ENCODE peak calls at places on chromosome 20, in ten cellular contexts. One of them, this sample, is unnamed.

GRCh38 chr20:47973519-47974233 is 188.4 kb upstream of the SULF2 start:
- DNase-seq in prostate gland: no peak
- DNase-seq in left ventricle myocardium superior: no peak
- DNase-seq in ureter: no peak
- DNase-seq in left lobe of liver: no peak
- DNase-seq in smooth muscle cell of the brain vasculature: no peak
- DNase-seq in HFFc6: no peak
- DNase-seq in left colon: no peak
- DNase-seq in left cardiac atrium: peak; percentile 52
- DNase-seq in AG10803: no peak
- DNase-seq in this sample: no peak

GRCh38 chr20:22984611-22985010 is 50.5 kb upstream of the SSTR4 start:
- DNase-seq in prostate gland: no peak
- DNase-seq in left ventricle myocardium superior: peak; percentile 34
- DNase-seq in ureter: no peak
- DNase-seq in left lobe of liver: no peak
- DNase-seq in smooth muscle cell of the brain vasculature: no peak
- DNase-seq in HFFc6: no peak
- DNase-seq in left colon: no peak
- DNase-seq in left cardiac atrium: no peak
- DNase-seq in AG10803: no peak
- DNase-seq in this sample: no peak

GRCh38 chr20:8145246-8145639 is 13.2 kb downstream of the PLCB1 start:
- DNase-seq in prostate gland: no peak
- DNase-seq in left ventricle myocardium superior: no peak
- DNase-seq in ureter: no peak
- DNase-seq in left lobe of liver: no peak
- DNase-seq in smooth muscle cell of the brain vasculature: no peak
- DNase-seq in HFFc6: no peak
- DNase-seq in left colon: no peak
- DNase-seq in left cardiac atrium: no peak
- DNase-seq in AG10803: no peak
- DNase-seq in this sample: no peak

GRCh38 chr20:37389844-37390275 is 43.9 kb downstream of the SRC start:
- DNase-seq in prostate gland: no peak
- DNase-seq in left ventricle myocardium superior: no peak
- DNase-seq in ureter: no peak
- DNase-seq in left lobe of liver: no peak
- DNase-seq in smooth muscle cell of the brain vasculature: no peak
- DNase-seq in HFFc6: no peak
- DNase-seq in left colon: no peak
- DNase-seq in left cardiac atrium: no peak
- DNase-seq in AG10803: no peak
- DNase-seq in this sample: no peak

GRCh38 chr20:50195524-50196120 is 5.0 kb downstream of the CEBPB start:
- DNase-seq in prostate gland: no peak
- DNase-seq in left ventricle myocardium superior: no peak
- DNase-seq in ureter: no peak
- DNase-seq in left lobe of liver: no peak
- DNase-seq in smooth muscle cell of the brain vasculature: no peak
- DNase-seq in HFFc6: no peak
- DNase-seq in left colon: no peak
- DNase-seq in left cardiac atrium: no peak
- DNase-seq in AG10803: no peak
- DNase-seq in this sample: no peak

GRCh38 chr20:18645851-18646250 is 58.0 kb downstream of the DTD1 start:
- DNase-seq in prostate gland: no peak
- DNase-seq in left ventricle myocardium superior: no peak
- DNase-seq in ureter: no peak
- DNase-seq in left lobe of liver: no peak
- DNase-seq in smooth muscle cell of the brain vasculature: no peak
- DNase-seq in HFFc6: no peak
- DNase-seq in left colon: no peak
- DNase-seq in left cardiac atrium: no peak
- DNase-seq in AG10803: peak; percentile 17
- DNase-seq in this sample: no peak

GRCh38 chr20:63672666-63673065 is 14.6 kb downstream of the RTEL1 start:
- DNase-seq in prostate gland: no peak
- DNase-seq in left ventricle myocardium superior: no peak
- DNase-seq in ureter: no peak
- DNase-seq in left lobe of liver: no peak
- DNase-seq in smooth muscle cell of the brain vasculature: no peak
- DNase-seq in HFFc6: no peak
- DNase-seq in left colon: no peak
- DNase-seq in left cardiac atrium: no peak
- DNase-seq in AG10803: no peak
- DNase-seq in this sample: no peak

GRCh38 chr20:64055893-64056638 is 6.6 kb upstream of the SOX18 start:
- DNase-seq in prostate gland: no peak
- DNase-seq in left ventricle myocardium superior: peak; percentile 76
- DNase-seq in ureter: no peak
- DNase-seq in left lobe of liver: no peak
- DNase-seq in smooth muscle cell of the brain vasculature: no peak
- DNase-seq in HFFc6: no peak
- DNase-seq in left colon: no peak
- DNase-seq in left cardiac atrium: peak; percentile 85
- DNase-seq in AG10803: no peak
- DNase-seq in this sample: no peak

GRCh38 chr20:32168184-32168910 is 39.2 kb downstream of the PLAGL2 start:
- DNase-seq in prostate gland: no peak
- DNase-seq in left ventricle myocardium superior: no peak
- DNase-seq in ureter: no peak
- DNase-seq in left lobe of liver: no peak
- DNase-seq in smooth muscle cell of the brain vasculature: no peak
- DNase-seq in HFFc6: peak; percentile 3
- DNase-seq in left colon: no peak
- DNase-seq in left cardiac atrium: no peak
- DNase-seq in AG10803: peak; percentile 9
- DNase-seq in this sample: no peak

GRCh38 chr20:57384953-57385761 is 6.0 kb upstream of the RBM38 start:
- DNase-seq in prostate gland: no peak
- DNase-seq in left ventricle myocardium superior: no peak
- DNase-seq in ureter: peak; percentile 39
- DNase-seq in left lobe of liver: no peak
- DNase-seq in smooth muscle cell of the brain vasculature: no peak
- DNase-seq in HFFc6: no peak
- DNase-seq in left colon: no peak
- DNase-seq in left cardiac atrium: no peak
- DNase-seq in AG10803: no peak
- DNase-seq in this sample: no peak

GRCh38 chr20:50608750-50609104 is 82.6 kb downstream of the RIPOR3 start:
- DNase-seq in prostate gland: no peak
- DNase-seq in left ventricle myocardium superior: no peak
- DNase-seq in ureter: no peak
- DNase-seq in left lobe of liver: no peak
- DNase-seq in smooth muscle cell of the brain vasculature: no peak
- DNase-seq in HFFc6: no peak
- DNase-seq in left colon: no peak
- DNase-seq in left cardiac atrium: no peak
- DNase-seq in AG10803: no peak
- DNase-seq in this sample: no peak

GRCh38 chr20:31485450-31486339 is 10.6 kb downstream of the REM1 start:
- DNase-seq in prostate gland: no peak
- DNase-seq in left ventricle myocardium superior: peak; percentile 79
- DNase-seq in ureter: peak; percentile 78
- DNase-seq in left lobe of liver: peak; percentile 55
- DNase-seq in smooth muscle cell of the brain vasculature: no peak
- DNase-seq in HFFc6: no peak
- DNase-seq in left colon: peak; percentile 37
- DNase-seq in left cardiac atrium: peak; percentile 84
- DNase-seq in AG10803: peak; percentile 26
- DNase-seq in this sample: no peak

GRCh38 chr20:38894091-38894847 is 31.9 kb upstream of the FAM83D start:
- DNase-seq in prostate gland: no peak
- DNase-seq in left ventricle myocardium superior: peak; percentile 66
- DNase-seq in ureter: no peak
- DNase-seq in left lobe of liver: no peak
- DNase-seq in smooth muscle cell of the brain vasculature: no peak
- DNase-seq in HFFc6: no peak
- DNase-seq in left colon: no peak
- DNase-seq in left cardiac atrium: no peak
- DNase-seq in AG10803: no peak
- DNase-seq in this sample: no peak

GRCh38 chr20:251352-251751 is 6.2 kb upstream of the DEFB132 start:
- DNase-seq in prostate gland: no peak
- DNase-seq in left ventricle myocardium superior: no peak
- DNase-seq in ureter: no peak
- DNase-seq in left lobe of liver: no peak
- DNase-seq in smooth muscle cell of the brain vasculature: no peak
- DNase-seq in HFFc6: no peak
- DNase-seq in left colon: no peak
- DNase-seq in left cardiac atrium: no peak
- DNase-seq in AG10803: no peak
- DNase-seq in this sample: no peak

GRCh38 chr20:51311636-51312479 is 230.7 kb downstream of the NFATC2 start:
- DNase-seq in prostate gland: peak; percentile 44
- DNase-seq in left ventricle myocardium superior: no peak
- DNase-seq in ureter: no peak
- DNase-seq in left lobe of liver: no peak
- DNase-seq in smooth muscle cell of the brain vasculature: no peak
- DNase-seq in HFFc6: no peak
- DNase-seq in left colon: no peak
- DNase-seq in left cardiac atrium: no peak
- DNase-seq in AG10803: no peak
- DNase-seq in this sample: no peak

GRCh38 chr20:59670786-59671492 is 66.6 kb downstream of the PHACTR3 start:
- DNase-seq in prostate gland: no peak
- DNase-seq in left ventricle myocardium superior: no peak
- DNase-seq in ureter: no peak
- DNase-seq in left lobe of liver: peak; percentile 12
- DNase-seq in smooth muscle cell of the brain vasculature: no peak
- DNase-seq in HFFc6: no peak
- DNase-seq in left colon: no peak
- DNase-seq in left cardiac atrium: no peak
- DNase-seq in AG10803: no peak
- DNase-seq in this sample: peak; percentile 75

GRCh38 chr20:48983423-48984400 is 62.2 kb downstream of the ARFGEF2 start:
- DNase-seq in prostate gland: no peak
- DNase-seq in left ventricle myocardium superior: peak; percentile 35
- DNase-seq in ureter: peak; percentile 56
- DNase-seq in left lobe of liver: no peak
- DNase-seq in smooth muscle cell of the brain vasculature: no peak
- DNase-seq in HFFc6: peak; percentile 91
- DNase-seq in left colon: no peak
- DNase-seq in left cardiac atrium: peak; percentile 37
- DNase-seq in AG10803: peak; percentile 63
- DNase-seq in this sample: no peak

GRCh38 chr20:37627060-37627766 is 66.6 kb upstream of the CTNNBL1 start:
- DNase-seq in prostate gland: peak; percentile 13
- DNase-seq in left ventricle myocardium superior: peak; percentile 68
- DNase-seq in ureter: no peak
- DNase-seq in left lobe of liver: peak; percentile 49
- DNase-seq in smooth muscle cell of the brain vasculature: peak; percentile 6
- DNase-seq in HFFc6: peak; percentile 21
- DNase-seq in left colon: peak; percentile 45
- DNase-seq in left cardiac atrium: peak; percentile 64
- DNase-seq in AG10803: peak; percentile 35
- DNase-seq in this sample: no peak

GRCh38 chr20:53803492-53804155 is 210.0 kb upstream of the ZNF217 start:
- DNase-seq in prostate gland: no peak
- DNase-seq in left ventricle myocardium superior: no peak
- DNase-seq in ureter: peak; percentile 6
- DNase-seq in left lobe of liver: no peak
- DNase-seq in smooth muscle cell of the brain vasculature: no peak
- DNase-seq in HFFc6: no peak
- DNase-seq in left colon: no peak
- DNase-seq in left cardiac atrium: no peak
- DNase-seq in AG10803: no peak
- DNase-seq in this sample: no peak

GRCh38 chr20:7333846-7334245 is 566.4 kb downstream of the BMP2 start:
- DNase-seq in prostate gland: no peak
- DNase-seq in left ventricle myocardium superior: no peak
- DNase-seq in ureter: no peak
- DNase-seq in left lobe of liver: no peak
- DNase-seq in smooth muscle cell of the brain vasculature: no peak
- DNase-seq in HFFc6: no peak
- DNase-seq in left colon: no peak
- DNase-seq in left cardiac atrium: no peak
- DNase-seq in AG10803: no peak
- DNase-seq in this sample: no peak

This sample was measured in esophagus muscularis mucosa.